ENCODE peak calls at places on chromosomes 1 and 21, in five cellular contexts. Q is A172; L is HEK293T; P is activated B cell treated with CpG ODN at 0.5 μM for 24 hours; Z is activated CD4-positive, alpha-beta T cell treated with anti-CD3 and anti-CD28 coated beads for 48 hours. C is an unnamed sample.

GRCh38 chr21:28960245-28960644 is 32.4 kb downstream of the LTN1 start:
- DNase-seq in Q (no peak), L (no peak), P (no peak), Z (no peak), C (no peak)

GRCh38 chr1:29364101-29364678 is 127.9 kb downstream of the PTPRU start:
- DNase-seq in Q (no peak), L (no peak), P (no peak), Z (no peak), C (no peak)

GRCh38 chr1:85605519-85606413 is 25.2 kb downstream of the CCN1 start:
- DNase-seq in Q (no peak), L (no peak), P (no peak), Z (no peak), C (peak)

GRCh38 chr1:75338974-75339483 is 204.8 kb downstream of the LHX8 start:
- DNase-seq in Q (peak), L (no peak), P (no peak), Z (no peak), C (peak)

GRCh38 chr21:15054089-15054488 is 10.7 kb downstream of the NRIP1 start:
- DNase-seq in Q (no peak), L (no peak), P (no peak), Z (no peak), C (no peak)

GRCh38 chr1:228333739-228334115 is 72.9 kb downstream of the TRIM11 start:
- DNase-seq in Q (no peak), L (no peak), P (no peak), Z (peak), C (no peak)

GRCh38 chr1:181104042-181104789 is 15.7 kb downstream of the IER5 start:
- DNase-seq in Q (peak), L (peak), P (no peak), Z (no peak), C (peak)

GRCh38 chr1:237041795-237042466 is at the start of gene RYR2:
- DNase-seq in Q (no peak), L (peak), P (no peak), Z (peak), C (no peak)

GRCh38 chr21:46119565-46120271 is 21.8 kb downstream of the COL6A2 start:
- DNase-seq in Q (no peak), L (no peak), P (no peak), Z (no peak), C (no peak)

GRCh38 chr1:182083851-182084486 is 22.5 kb upstream of the ZNF648 start:
- DNase-seq in Q (no peak), L (no peak), P (no peak), Z (no peak), C (no peak)

GRCh38 chr1:47987601-47988000 is 9.6 kb downstream of the TRABD2B start:
- DNase-seq in Q (no peak), L (no peak), P (no peak), Z (no peak), C (no peak)

GRCh38 chr1:195550071-195550862 is 1058.0 kb downstream of the KCNT2 start:
- DNase-seq in Q (no peak), L (no peak), P (no peak), Z (no peak), C (no peak)

GRCh38 chr1:47212636-47213229 is 19.3 kb downstream of the TAL1 start:
- DNase-seq in Q (no peak), L (no peak), P (no peak), Z (no peak), C (no peak)

GRCh38 chr1:87243573-87243972 is 85.1 kb upstream of the LMO4 start:
- DNase-seq in Q (no peak), L (no peak), P (no peak), Z (no peak), C (peak)

GRCh38 chr1:46131727-46132528 is 501 bp downstream of the PIK3R3 start:
- DNase-seq in Q (peak), L (peak), P (peak), Z (peak), C (peak)

GRCh38 chr1:110425196-110425595 is 17.7 kb upstream of the LAMTOR5 start:
- DNase-seq in Q (no peak), L (no peak), P (no peak), Z (no peak), C (no peak)

GRCh38 chr1:64934115-64934880 is 32.1 kb downstream of the JAK1 start:
- DNase-seq in Q (peak), L (no peak), P (no peak), Z (no peak), C (peak)

GRCh38 chr1:228497817-228498216 is 10.6 kb downstream of the RNF187 start:
- DNase-seq in Q (no peak), L (no peak), P (no peak), Z (no peak), C (no peak)

GRCh38 chr1:111855260-111855659 is 99.6 kb downstream of the DDX20 start:
- DNase-seq in Q (no peak), L (no peak), P (no peak), Z (no peak), C (no peak)

GRCh38 chr1:240337795-240338194 is 246.1 kb downstream of the FMN2 start:
- DNase-seq in Q (peak), L (peak), P (no peak), Z (no peak), C (peak)

GRCh38 chr1:205493241-205494085 is 11.0 kb upstream of the CDK18 start:
- DNase-seq in Q (peak), L (no peak), P (no peak), Z (peak), C (peak)

GRCh38 chr1:212221801-212222200 is 63.4 kb upstream of the PPP2R5A start:
- DNase-seq in Q (no peak), L (no peak), P (no peak), Z (no peak), C (no peak)

GRCh38 chr1:190084552-190084951 is 393.1 kb downstream of the BRINP3 start:
- DNase-seq in Q (peak), L (peak), P (no peak), Z (peak), C (peak)

GRCh38 chr1:52263153-52263910 is 102.7 kb downstream of the CC2D1B start:
- DNase-seq in Q (no peak), L (no peak), P (no peak), Z (no peak), C (no peak)

GRCh38 chr1:112581530-112582192 is 37.3 kb downstream of the ST7L start:
- DNase-seq in Q (no peak), L (no peak), P (no peak), Z (no peak), C (no peak)

GRCh38 chr1:6037338-6037762 is 8.3 kb upstream of the KCNAB2 start:
- DNase-seq in Q (peak), L (no peak), P (peak), Z (no peak), C (peak)

GRCh38 chr21:21324297-21324696 is 326.1 kb downstream of the NCAM2 start:
- DNase-seq in Q (no peak), L (no peak), P (no peak), Z (no peak), C (peak)

GRCh38 chr1:60809204-60809985 is 273.0 kb upstream of the NFIA start:
- DNase-seq in Q (no peak), L (no peak), P (no peak), Z (no peak), C (no peak)

GRCh38 chr1:243409284-243409683 is 153.4 kb downstream of the SDCCAG8 start:
- DNase-seq in Q (no peak), L (no peak), P (no peak), Z (no peak), C (peak)

GRCh38 chr1:173048629-173049326 is 2.0 kb downstream of the TNFSF18 start:
- DNase-seq in Q (peak), L (no peak), P (no peak), Z (no peak), C (peak)

C was measured in M059J.